ENCODE peak calls at places on chromosomes 4 and X, in seven cellular contexts. Q is NCI-H1694; R is SK-N-DZ; X is neural progenitor cell; Y is body of pancreas; C is activated CD4-positive, CD25-positive, alpha-beta regulatory T cell treated with anti-CD3 and anti-CD28 coated beads, Interleukin-2, amount 50 U/mL, for 16 hours; K is Ammon's horn. B is an unnamed sample.

GRCh38 chrX:15747626-15748173 is 9.6 kb downstream of the CA5B start:
- DNase-seq in Q (no peak), R (no peak), X (peak), Y (no peak), C (no peak), K (no peak), B (no peak)

GRCh38 chr4:147830987-147831386 is 99.1 kb downstream of the ARHGAP10 start:
- DNase-seq in Q (no peak), R (no peak), X (no peak), Y (no peak), C (no peak), K (no peak), B (no peak)

GRCh38 chr4:41142946-41143720 is 71.2 kb downstream of the APBB2 start:
- DNase-seq in Q (no peak), R (no peak), X (no peak), Y (peak), C (no peak), K (peak), B (no peak)

GRCh38 chr4:158811704-158812103 is 42.9 kb downstream of the FNIP2 start:
- DNase-seq in Q (no peak), R (no peak), X (no peak), Y (no peak), C (no peak), K (peak), B (no peak)

GRCh38 chr4:16977081-16977480 is 78.6 kb upstream of the LDB2 start:
- DNase-seq in Q (no peak), R (no peak), X (no peak), Y (no peak), C (no peak), K (no peak), B (no peak)

GRCh38 chr4:41594439-41594838 is 56.5 kb downstream of the LIMCH1 start:
- DNase-seq in Q (no peak), R (no peak), X (no peak), Y (peak), C (no peak), K (peak), B (no peak)

GRCh38 chr4:138007572-138007971 is 234.6 kb downstream of the SLC7A11 start:
- DNase-seq in Q (no peak), R (no peak), X (peak), Y (no peak), C (no peak), K (no peak), B (peak)

GRCh38 chr4:103032575-103032974 is 13.1 kb upstream of the SLC9B1 start:
- DNase-seq in Q (no peak), R (peak), X (peak), Y (peak), C (no peak), K (no peak), B (peak)

GRCh38 chr4:108130955-108131354 is 37.8 kb downstream of the LEF1 start:
- DNase-seq in Q (no peak), R (no peak), X (no peak), Y (no peak), C (no peak), K (no peak), B (no peak)

GRCh38 chrX:134676440-134676839 is 18.2 kb upstream of the PLAC1 start:
- DNase-seq in Q (no peak), R (no peak), X (no peak), Y (no peak), C (no peak), K (no peak), B (no peak)

GRCh38 chr4:48470570-48470969 is 12.6 kb upstream of the SLC10A4 start:
- DNase-seq in Q (no peak), R (peak), X (no peak), Y (no peak), C (no peak), K (peak), B (no peak)

GRCh38 chr4:76125816-76126215 is 22.4 kb downstream of the NUP54 start:
- DNase-seq in Q (no peak), R (no peak), X (no peak), Y (no peak), C (no peak), K (no peak), B (no peak)

GRCh38 chr4:167210166-167210565 is 24.1 kb downstream of the SPOCK3 start:
- DNase-seq in Q (no peak), R (no peak), X (no peak), Y (no peak), C (no peak), K (no peak), B (no peak)

GRCh38 chrX:51507551-51507950 is 11.2 kb upstream of the NUDT11 start:
- DNase-seq in Q (no peak), R (no peak), X (no peak), Y (no peak), C (no peak), K (no peak), B (no peak)

GRCh38 chr4:12360391-12360790 is 931.7 kb upstream of the HS3ST1 start:
- DNase-seq in Q (no peak), R (no peak), X (no peak), Y (no peak), C (no peak), K (no peak), B (no peak)

GRCh38 chrX:151396042-151396826 is 772 bp upstream of the VMA21 start:
- DNase-seq in Q (peak), R (peak), X (no peak), Y (no peak), C (peak), K (peak), B (peak)

GRCh38 chr4:153471691-153472080 is 5.5 kb downstream of the TMEM131L start:
- DNase-seq in Q (no peak), R (no peak), X (no peak), Y (no peak), C (no peak), K (no peak), B (no peak)

GRCh38 chrX:81120936-81121351 is 80.8 kb downstream of the HMGN5 start:
- DNase-seq in Q (peak), R (peak), X (peak), Y (peak), C (no peak), K (peak), B (peak)

GRCh38 chrX:102154218-102154860 is 1.4 kb downstream of the BEX5 start:
- DNase-seq in Q (peak), R (no peak), X (peak), Y (no peak), C (no peak), K (peak), B (no peak)

GRCh38 chr4:41124916-41125548 is 89.3 kb downstream of the APBB2 start:
- DNase-seq in Q (no peak), R (no peak), X (no peak), Y (no peak), C (no peak), K (no peak), B (peak)

B was measured in HepG2.